ENCODE peak calls at places on chromosomes 3 and 15, in seven cellular contexts. L, U, K, I, S, P and W are unnamed samples.

GRCh38 chr3:145735631-145736030 is 425.4 kb downstream of the PLOD2 start:
- DNase-seq in L (no peak), U (no peak), K (no peak), I (no peak), S (no peak), P (no peak), W (no peak)

GRCh38 chr3:179943097-179943880 is 93.4 kb downstream of the PEX5L start:
- DNase-seq in L (no peak), U (no peak), K (no peak), I (no peak), S (no peak), P (no peak), W (no peak)

GRCh38 chr15:67863442-67863987 is 23.7 kb upstream of the RNU6-1 start:
- DNase-seq in L (peak), U (peak), K (peak), I (peak), S (peak), P (peak), W (no peak)

GRCh38 chr15:33882921-33883320 is 85.4 kb upstream of the CHRM5 start:
- DNase-seq in L (no peak), U (no peak), K (no peak), I (no peak), S (no peak), P (no peak), W (no peak)

GRCh38 chr3:181838940-181839914 is 127.5 kb downstream of the SOX2 start:
- DNase-seq in L (no peak), U (no peak), K (no peak), I (no peak), S (peak), P (no peak), W (no peak)

GRCh38 chr15:40902605-40903561 is 8.6 kb downstream of the VPS18 start:
- DNase-seq in L (peak), U (peak), K (peak), I (peak), S (no peak), P (no peak), W (no peak)

GRCh38 chr3:11950576-11950975 is 53.6 kb upstream of the SYN2 start:
- DNase-seq in L (no peak), U (no peak), K (no peak), I (no peak), S (no peak), P (no peak), W (no peak)

GRCh38 chr3:31941230-31941632 is 39.8 kb downstream of the OSBPL10 start:
- DNase-seq in L (no peak), U (no peak), K (no peak), I (no peak), S (no peak), P (no peak), W (peak)

GRCh38 chr15:90987561-90988141 is 6.7 kb downstream of the PRC1 start:
- DNase-seq in L (no peak), U (no peak), K (no peak), I (no peak), S (no peak), P (no peak), W (no peak)

GRCh38 chr15:80059786-80060489 is 462 bp downstream of the ZFAND6 start:
- DNase-seq in L (peak), U (no peak), K (peak), I (no peak), S (peak), P (no peak), W (no peak)

GRCh38 chr3:8619548-8619947 is 25.1 kb downstream of the SSUH2 start:
- DNase-seq in L (no peak), U (no peak), K (no peak), I (no peak), S (no peak), P (no peak), W (no peak)

GRCh38 chr3:139491027-139491700 is 14.8 kb upstream of the RBP2 start:
- DNase-seq in L (no peak), U (peak), K (no peak), I (no peak), S (no peak), P (no peak), W (no peak)

GRCh38 chr3:112038863-112039262 is 4.3 kb downstream of the TMPRSS7 start:
- DNase-seq in L (no peak), U (no peak), K (no peak), I (no peak), S (no peak), P (no peak), W (no peak)

GRCh38 chr3:152458023-152458724 is 189.4 kb downstream of the MBNL1 start:
- DNase-seq in L (no peak), U (no peak), K (no peak), I (no peak), S (no peak), P (no peak), W (no peak)

GRCh38 chr3:146903927-146904326 is 298.8 kb upstream of the PLSCR5 start:
- DNase-seq in L (no peak), U (peak), K (no peak), I (no peak), S (no peak), P (no peak), W (no peak)

GRCh38 chr3:46717447-46718231 is at the start of gene PRSS50:
- DNase-seq in L (peak), U (no peak), K (no peak), I (peak), S (peak), P (peak), W (no peak)

GRCh38 chr3:159273608-159274007 is 471.8 kb downstream of the MFSD1 start:
- DNase-seq in L (peak), U (peak), K (peak), I (no peak), S (no peak), P (no peak), W (no peak)

GRCh38 chr3:58051196-58051595 is 43.0 kb downstream of the FLNB start:
- DNase-seq in L (no peak), U (no peak), K (peak), I (no peak), S (no peak), P (no peak), W (peak)

GRCh38 chr15:50884583-50884982 is 23.9 kb upstream of the AP4E1 start:
- DNase-seq in L (no peak), U (no peak), K (no peak), I (no peak), S (no peak), P (no peak), W (no peak)

GRCh38 chr3:37229740-37230139 is 55.4 kb upstream of the LRRFIP2 start:
- DNase-seq in L (no peak), U (no peak), K (no peak), I (no peak), S (peak), P (no peak), W (no peak)

GRCh38 chr3:162719684-162720341 is 1223.2 kb downstream of the OTOL1 start:
- DNase-seq in L (no peak), U (no peak), K (no peak), I (no peak), S (no peak), P (no peak), W (peak)

GRCh38 chr3:64244011-64244942 is 19.0 kb upstream of the PRICKLE2 start:
- DNase-seq in L (peak), U (no peak), K (no peak), I (no peak), S (no peak), P (no peak), W (no peak)

GRCh38 chr3:44411031-44411645 is 66.3 kb downstream of the ZNF445 start:
- DNase-seq in L (no peak), U (no peak), K (no peak), I (no peak), S (no peak), P (no peak), W (no peak)

GRCh38 chr3:43994594-43995077 is 247.1 kb upstream of the TOPAZ1 start:
- DNase-seq in L (peak), U (no peak), K (no peak), I (no peak), S (no peak), P (no peak), W (no peak)

GRCh38 chr15:31365655-31366127 is 39.1 kb downstream of the KLF13 start:
- DNase-seq in L (peak), U (peak), K (peak), I (peak), S (peak), P (peak), W (peak)

GRCh38 chr3:78751266-78751665 is 1016.5 kb downstream of the ROBO1 start:
- DNase-seq in L (no peak), U (no peak), K (no peak), I (no peak), S (no peak), P (no peak), W (no peak)

GRCh38 chr3:64216706-64217105 is 8.6 kb downstream of the PRICKLE2 start:
- DNase-seq in L (no peak), U (no peak), K (no peak), I (no peak), S (no peak), P (no peak), W (no peak)

GRCh38 chr3:64011685-64012084 is 11.6 kb downstream of the PSMD6 start:
- DNase-seq in L (no peak), U (no peak), K (peak), I (no peak), S (no peak), P (no peak), W (peak)

GRCh38 chr3:60316121-60316783 is 935.0 kb downstream of the FHIT start:
- DNase-seq in L (no peak), U (no peak), K (no peak), I (no peak), S (no peak), P (no peak), W (peak)

GRCh38 chr3:154018100-154018696 is 103.0 kb upstream of the ARHGEF26 start:
- DNase-seq in L (peak), U (no peak), K (no peak), I (peak), S (peak), P (no peak), W (no peak)

GRCh38 chr3:194871143-194871863 is 185.6 kb downstream of the FAM43A start:
- DNase-seq in L (peak), U (peak), K (peak), I (peak), S (peak), P (peak), W (peak)

GRCh38 chr3:50455133-50455532 is 48.3 kb downstream of the CACNA2D2 start:
- DNase-seq in L (no peak), U (no peak), K (no peak), I (no peak), S (no peak), P (no peak), W (no peak)

GRCh38 chr3:52851348-52851747 is 16.5 kb upstream of the MUSTN1 start:
- DNase-seq in L (peak), U (peak), K (peak), I (peak), S (no peak), P (peak), W (no peak)

GRCh38 chr3:45497963-45498362 is 96.6 kb upstream of the LIMD1 start:
- DNase-seq in L (no peak), U (no peak), K (no peak), I (no peak), S (no peak), P (no peak), W (no peak)

GRCh38 chr3:57224856-57225255 is 2.7 kb upstream of the APPL1 start:
- DNase-seq in L (no peak), U (no peak), K (no peak), I (no peak), S (no peak), P (no peak), W (no peak)

GRCh38 chr3:178320481-178321352 is 215.5 kb upstream of the KCNMB2 start:
- DNase-seq in L (no peak), U (peak), K (peak), I (no peak), S (peak), P (no peak), W (peak)

GRCh38 chr3:64859625-64860590 is 172.1 kb upstream of the ADAMTS9 start:
- DNase-seq in L (no peak), U (no peak), K (no peak), I (no peak), S (no peak), P (no peak), W (no peak)

DNA sequence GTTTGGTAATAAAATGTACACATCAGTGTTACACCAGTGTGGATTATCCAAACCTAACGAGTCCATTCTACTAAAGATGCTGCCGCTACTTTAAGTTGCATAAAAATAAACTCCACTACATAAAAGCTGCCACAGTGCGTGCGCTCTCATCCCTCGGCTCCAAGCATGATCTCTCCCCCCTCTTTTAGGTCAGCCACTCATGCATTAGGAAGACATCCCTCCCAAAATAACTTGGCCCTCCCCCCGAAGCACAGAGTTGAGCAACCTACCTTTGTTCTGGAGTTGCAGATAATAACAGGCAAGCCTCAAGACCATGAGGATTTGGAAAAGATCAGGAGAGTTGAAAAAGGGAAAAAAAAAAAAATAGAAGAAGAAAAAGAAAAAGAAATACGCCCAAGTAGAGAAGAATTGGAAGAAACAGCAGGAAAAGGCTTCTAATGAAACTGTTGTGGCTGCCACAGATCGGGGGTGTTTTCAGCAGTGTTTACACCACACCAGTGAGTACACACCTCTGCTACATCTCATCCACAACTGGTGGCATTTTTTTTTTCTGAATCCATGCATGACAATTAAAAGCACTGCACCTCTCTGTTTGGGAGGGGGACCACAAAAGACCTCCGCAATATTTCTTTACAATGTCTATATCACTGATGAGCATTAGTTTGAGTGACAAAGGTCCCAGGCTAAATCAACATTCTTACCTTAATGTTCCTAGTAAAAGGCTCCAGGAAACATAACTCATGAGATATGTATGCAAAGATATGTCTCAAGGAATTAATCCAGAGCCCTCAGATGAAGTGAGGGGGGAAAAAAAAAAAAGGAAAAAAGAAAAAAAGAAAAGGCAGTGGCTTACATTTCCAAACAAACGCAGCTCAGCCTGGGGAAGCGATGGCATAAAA is 339.1 kb downstream of the FOXP1 start:
- DNase-seq in L (peak), U (peak), K (no peak), I (no peak), S (no peak), P (no peak), W (peak)
- H3K4me3 ChIP-seq in L (no peak), U (peak), K (no peak), I (no peak), S (peak), P (peak), W (peak)

GRCh38 chr3:132570011-132570410 is 27.1 kb upstream of the ACKR4 start:
- DNase-seq in L (no peak), U (no peak), K (no peak), I (no peak), S (no peak), P (no peak), W (no peak)

GRCh38 chr3:132569153-132569552 is 27.9 kb upstream of the ACKR4 start:
- DNase-seq in L (no peak), U (no peak), K (no peak), I (no peak), S (no peak), P (no peak), W (no peak)

GRCh38 chr3:132568427-132568826 is 28.6 kb upstream of the ACKR4 start:
- DNase-seq in L (no peak), U (no peak), K (no peak), I (no peak), S (no peak), P (no peak), W (no peak)

GRCh38 chr3:132573657-132574260 is 23.3 kb upstream of the ACKR4 start:
- DNase-seq in L (no peak), U (no peak), K (no peak), I (no peak), S (no peak), P (no peak), W (no peak)

DNA sequence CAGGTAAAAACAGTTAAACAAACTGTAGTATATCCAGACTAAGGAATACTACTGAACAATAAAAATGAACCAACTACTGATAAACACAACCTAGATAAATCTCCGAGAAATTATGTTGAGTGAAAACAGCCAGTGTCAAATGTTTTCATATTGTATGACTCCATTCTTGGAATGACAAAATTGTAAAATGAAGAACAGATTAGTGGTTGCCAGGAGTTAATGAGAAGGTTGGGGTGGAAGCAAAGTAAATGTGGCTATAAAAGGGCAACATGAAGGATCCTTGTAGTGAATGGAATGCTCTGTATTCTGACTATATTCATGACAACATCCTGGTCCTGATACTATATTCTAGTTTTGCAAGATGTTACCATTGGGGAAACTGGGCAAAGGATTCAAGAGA is 27.5 kb upstream of the ACKR4 start:
- DNase-seq in L (no peak), U (no peak), K (no peak), I (no peak), S (no peak), P (no peak), W (no peak)
- H3K4me3 ChIP-seq in L (no peak), U (no peak), K (no peak), I (no peak), S (no peak), P (no peak), W (no peak)

DNA sequence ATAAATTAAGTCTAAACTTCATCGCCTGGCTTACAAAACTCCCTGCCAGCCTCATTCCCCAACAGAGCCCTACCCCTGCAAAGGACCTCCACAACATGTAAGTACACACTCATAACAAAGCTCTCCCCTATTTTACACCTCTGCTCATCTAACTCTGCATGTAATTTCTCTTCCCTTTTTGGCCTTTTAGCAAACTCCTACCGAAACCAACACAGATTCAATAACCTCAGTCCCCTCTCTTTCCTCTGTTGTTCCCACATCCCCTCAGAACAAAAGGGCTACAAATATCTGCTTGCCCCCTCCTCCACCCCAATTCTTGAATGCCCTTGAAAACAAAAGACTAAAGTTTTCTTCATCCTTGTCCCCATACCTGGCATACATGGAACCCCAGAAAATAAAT is 662 bp downstream of the UBL7 start:
- DNase-seq in L (no peak), U (no peak), K (no peak), I (no peak), S (no peak), P (no peak), W (no peak)
- H3K4me3 ChIP-seq in L (peak), U (peak), K (peak), I (peak), S (peak), P (peak), W (peak)

GRCh38 chr3:115658032-115658336 is 34.7 kb downstream of the GAP43 start:
- DNase-seq in L (no peak), U (no peak), K (no peak), I (no peak), S (no peak), P (no peak), W (no peak)

GRCh38 chr3:115660646-115661442 is 37.5 kb downstream of the GAP43 start:
- DNase-seq in L (no peak), U (peak), K (no peak), I (no peak), S (no peak), P (no peak), W (no peak)

GRCh38 chr3:115658337-115659181 is 35.2 kb downstream of the GAP43 start:
- DNase-seq in L (peak), U (peak), K (peak), I (peak), S (peak), P (peak), W (peak)

GRCh38 chr3:115659861-115660260 is 36.6 kb downstream of the GAP43 start:
- DNase-seq in L (no peak), U (no peak), K (no peak), I (no peak), S (no peak), P (no peak), W (peak)

DNA sequence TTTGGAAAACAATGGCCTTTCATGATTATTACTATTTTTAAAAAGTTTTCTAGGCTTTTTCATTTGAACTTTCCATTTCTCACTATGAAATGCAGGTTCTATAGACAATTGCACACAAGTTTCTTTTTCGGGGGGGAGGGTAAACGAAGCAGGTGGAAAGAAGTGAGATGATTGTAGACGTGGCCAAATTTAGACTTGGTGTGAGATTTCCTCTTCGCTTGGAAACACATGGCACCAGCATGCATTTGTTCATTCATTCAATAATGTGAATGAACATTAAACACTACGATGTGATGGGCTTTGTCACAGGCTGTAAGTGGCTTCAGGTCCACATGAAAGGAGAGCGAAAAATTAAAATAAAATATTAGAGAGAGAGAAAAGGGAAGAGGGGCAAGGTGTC is 35.9 kb downstream of the GAP43 start:
- DNase-seq in L (no peak), U (no peak), K (no peak), I (no peak), S (no peak), P (no peak), W (no peak)
- H3K4me3 ChIP-seq in L (no peak), U (peak), K (no peak), I (peak), S (peak), P (peak), W (peak)

DNA sequence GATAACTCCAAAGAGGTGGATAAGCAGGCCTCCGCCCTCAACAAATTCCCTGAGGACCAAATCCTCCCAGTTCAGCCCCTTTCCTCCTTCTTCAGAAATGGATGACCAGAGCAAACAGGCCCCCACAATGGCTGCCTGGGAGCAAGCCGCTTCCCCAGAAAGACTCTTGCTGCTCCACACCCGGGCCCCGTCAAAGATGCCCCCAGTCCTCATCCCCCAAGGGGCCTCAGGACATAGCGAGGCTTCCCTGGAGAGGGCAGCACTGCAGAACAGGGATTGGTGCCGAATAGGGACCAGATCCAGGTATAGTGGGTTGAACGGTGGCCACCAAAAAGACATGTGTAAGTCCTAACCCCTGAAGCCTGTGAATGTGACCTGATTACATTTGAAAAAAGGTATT is 502.3 kb downstream of the SHQ1 start:
- DNase-seq in L (peak), U (no peak), K (no peak), I (peak), S (no peak), P (no peak), W (no peak)
- H3K4me3 ChIP-seq in L (no peak), U (no peak), K (no peak), I (no peak), S (no peak), P (no peak), W (no peak)